ENCODE peak calls at places on chromosomes 7 and 10, in six cellular contexts. One of them, this sample, is unnamed.

GRCh38 chr10:60846173-60846572 is 67.9 kb downstream of the CDK1 start:
- DNase-seq in sigmoid colon: no peak
- DNase-seq in upper lobe of left lung: no peak
- DNase-seq in GM12891: no peak
- DNase-seq in SK-N-SH: no peak
- DNase-seq in Panc1: no peak
- DNase-seq in this sample: no peak

GRCh38 chr10:71035511-71036278 is 147.3 kb upstream of the PCBD1 start:
- DNase-seq in Panc1: no peak
- DNase-seq in sigmoid colon: peak; percentile 33
- DNase-seq in SK-N-SH: peak; percentile 73
- DNase-seq in GM12891: no peak
- DNase-seq in upper lobe of left lung: no peak
- DNase-seq in this sample: no peak

GRCh38 chr10:121078672-121079102 is 227.5 kb downstream of the WDR11 start:
- DNase-seq in upper lobe of left lung: no peak
- DNase-seq in Panc1: no peak
- DNase-seq in GM12891: no peak
- DNase-seq in SK-N-SH: no peak
- DNase-seq in sigmoid colon: no peak
- DNase-seq in this sample: no peak

GRCh38 chr7:738241-738640 is 11.2 kb upstream of the PRKAR1B start:
- DNase-seq in sigmoid colon: no peak
- DNase-seq in GM12891: no peak
- DNase-seq in SK-N-SH: no peak
- DNase-seq in upper lobe of left lung: no peak
- DNase-seq in Panc1: no peak
- DNase-seq in this sample: no peak

GRCh38 chr10:114389429-114389828 is 14.9 kb downstream of the AFAP1L2 start:
- DNase-seq in upper lobe of left lung: no peak
- DNase-seq in Panc1: no peak
- DNase-seq in SK-N-SH: no peak
- DNase-seq in GM12891: no peak
- DNase-seq in sigmoid colon: peak; percentile 80
- DNase-seq in this sample: peak; percentile 50

GRCh38 chr10:31304261-31304970 is 14.6 kb upstream of the ZEB1 start:
- DNase-seq in upper lobe of left lung: no peak
- DNase-seq in Panc1: no peak
- DNase-seq in sigmoid colon: no peak
- DNase-seq in SK-N-SH: no peak
- DNase-seq in GM12891: no peak
- DNase-seq in this sample: no peak

GRCh38 chr10:22253578-22253882 is 35.7 kb upstream of the EBLN1 start:
- DNase-seq in upper lobe of left lung: peak; percentile 92
- DNase-seq in sigmoid colon: no peak
- DNase-seq in Panc1: no peak
- DNase-seq in GM12891: no peak
- DNase-seq in SK-N-SH: peak; percentile 17
- DNase-seq in this sample: no peak

GRCh38 chr7:132557489-132558044 is 18.7 kb downstream of the PLXNA4 start:
- DNase-seq in upper lobe of left lung: no peak
- DNase-seq in GM12891: no peak
- DNase-seq in Panc1: no peak
- DNase-seq in sigmoid colon: no peak
- DNase-seq in SK-N-SH: no peak
- DNase-seq in this sample: no peak

GRCh38 chr10:17038627-17039026 is 91.0 kb downstream of the CUBN start:
- DNase-seq in SK-N-SH: no peak
- DNase-seq in sigmoid colon: peak; percentile 92
- DNase-seq in GM12891: no peak
- DNase-seq in upper lobe of left lung: no peak
- DNase-seq in Panc1: no peak
- DNase-seq in this sample: no peak
- TF ChIP-seq POLR2AphosphoS5 in SK-N-SH: no peak
- TF ChIP-seq POLR2AphosphoS5 in sigmoid colon: peak; percentile 46
- TF ChIP-seq POLR2AphosphoS5 in GM12891: no peak
- TF ChIP-seq POLR2AphosphoS5 in upper lobe of left lung: peak; percentile 30
- TF ChIP-seq POLR2AphosphoS5 in Panc1: no peak
- TF ChIP-seq POLR2AphosphoS5 in this sample: peak; percentile 81

GRCh38 chr7:6022671-6023070 is 8.5 kb upstream of the ANKRD61 start:
- DNase-seq in sigmoid colon: no peak
- DNase-seq in Panc1: no peak
- DNase-seq in upper lobe of left lung: no peak
- DNase-seq in SK-N-SH: peak; percentile 38
- DNase-seq in GM12891: no peak
- DNase-seq in this sample: no peak
- TF ChIP-seq POLR2AphosphoS5 in sigmoid colon: no peak
- TF ChIP-seq POLR2AphosphoS5 in Panc1: no peak
- TF ChIP-seq POLR2AphosphoS5 in upper lobe of left lung: no peak
- TF ChIP-seq POLR2AphosphoS5 in SK-N-SH: peak; percentile 37
- TF ChIP-seq POLR2AphosphoS5 in GM12891: no peak
- TF ChIP-seq POLR2AphosphoS5 in this sample: no peak

DNA sequence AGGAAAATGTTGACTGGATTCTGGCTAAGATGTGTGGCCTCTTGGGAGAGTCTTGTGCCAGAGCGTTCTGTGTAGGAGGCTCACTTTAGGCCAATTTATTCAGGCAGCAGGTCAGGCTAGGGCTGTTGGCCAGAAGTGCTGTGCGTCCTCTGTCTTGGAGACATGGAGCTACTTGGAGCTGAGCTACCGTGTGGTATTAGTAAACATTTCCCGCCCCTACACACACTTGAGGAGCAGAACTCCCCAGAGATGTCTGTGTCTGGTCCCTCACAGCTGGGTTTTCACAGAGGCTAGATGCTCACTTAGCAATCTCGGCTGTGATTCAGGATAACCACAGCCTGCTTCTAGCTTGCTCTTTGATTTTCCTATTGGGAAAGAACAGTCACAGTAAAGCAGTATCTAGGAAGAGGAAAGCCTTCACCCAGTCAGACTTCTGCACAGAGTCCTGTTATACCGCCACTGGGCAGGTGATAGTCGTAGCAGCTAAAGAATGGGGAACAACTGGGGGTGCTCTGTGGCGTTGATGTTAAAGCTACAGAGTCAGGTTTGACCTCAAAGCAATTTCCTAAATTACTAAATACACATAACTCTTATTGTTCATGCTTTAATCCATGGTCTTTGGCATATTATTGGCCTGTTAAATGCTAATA is 86.7 kb downstream of the MDFIC start:
- DNase-seq in sigmoid colon: peak; percentile 83
- DNase-seq in upper lobe of left lung: no peak
- DNase-seq in Panc1: no peak
- DNase-seq in GM12891: no peak
- DNase-seq in SK-N-SH: no peak
- DNase-seq in this sample: peak; percentile 44
- TF ChIP-seq POLR2AphosphoS5 in sigmoid colon: no peak
- TF ChIP-seq POLR2AphosphoS5 in upper lobe of left lung: no peak
- TF ChIP-seq POLR2AphosphoS5 in Panc1: no peak
- TF ChIP-seq POLR2AphosphoS5 in GM12891: no peak
- TF ChIP-seq POLR2AphosphoS5 in SK-N-SH: no peak
- TF ChIP-seq POLR2AphosphoS5 in this sample: no peak

DNA sequence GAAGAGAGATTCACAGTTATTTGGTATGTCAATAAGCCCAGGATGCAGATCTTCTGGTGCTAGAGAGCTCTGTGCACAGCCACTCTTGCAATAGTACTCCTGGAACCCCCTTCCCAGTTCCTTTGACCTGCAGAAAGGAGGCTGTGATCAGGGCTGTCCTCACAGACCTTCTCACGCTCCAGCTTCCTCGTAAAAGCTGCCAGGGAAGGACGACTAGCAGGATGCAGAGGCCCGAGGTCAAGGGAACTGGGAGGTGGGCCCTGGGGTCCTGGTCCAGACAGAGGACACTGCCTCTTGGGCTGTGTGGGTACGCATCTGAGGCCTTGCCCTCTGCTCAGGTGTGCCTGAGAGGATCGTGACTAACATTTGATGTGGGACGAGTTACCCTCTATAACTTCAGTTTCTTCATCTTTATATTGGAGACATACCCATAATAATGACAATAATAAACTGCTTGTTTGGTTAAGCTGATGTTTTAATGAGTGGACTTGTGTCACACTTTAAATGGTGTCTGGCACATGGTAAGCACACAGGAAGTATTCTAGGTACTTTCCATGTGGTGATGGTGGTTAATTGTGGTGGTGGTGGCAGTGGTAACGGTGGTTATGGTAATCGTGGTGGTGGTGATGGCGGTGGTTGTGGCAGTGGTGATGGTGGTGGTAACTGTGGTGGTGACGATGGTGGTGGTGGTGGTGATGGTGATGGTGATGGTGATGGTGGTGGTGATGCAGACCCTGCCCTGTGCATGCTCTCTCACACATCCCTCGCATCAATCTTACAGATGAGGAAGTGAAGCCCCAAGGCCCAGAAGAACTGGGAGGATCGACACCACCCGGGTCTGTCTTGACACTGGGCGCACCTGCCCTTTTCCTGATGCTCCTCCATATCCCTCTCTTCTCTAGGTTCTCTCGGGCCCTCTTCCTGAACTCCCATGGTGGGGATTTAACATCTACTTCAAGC is 235.2 kb upstream of the GRB10 start:
- DNase-seq in Panc1: no peak
- DNase-seq in SK-N-SH: no peak
- DNase-seq in GM12891: no peak
- DNase-seq in upper lobe of left lung: no peak
- DNase-seq in sigmoid colon: no peak
- DNase-seq in this sample: no peak
- TF ChIP-seq POLR2AphosphoS5 in Panc1: no peak
- TF ChIP-seq POLR2AphosphoS5 in SK-N-SH: no peak
- TF ChIP-seq POLR2AphosphoS5 in GM12891: no peak
- TF ChIP-seq POLR2AphosphoS5 in upper lobe of left lung: no peak
- TF ChIP-seq POLR2AphosphoS5 in sigmoid colon: no peak
- TF ChIP-seq POLR2AphosphoS5 in this sample: no peak

DNA sequence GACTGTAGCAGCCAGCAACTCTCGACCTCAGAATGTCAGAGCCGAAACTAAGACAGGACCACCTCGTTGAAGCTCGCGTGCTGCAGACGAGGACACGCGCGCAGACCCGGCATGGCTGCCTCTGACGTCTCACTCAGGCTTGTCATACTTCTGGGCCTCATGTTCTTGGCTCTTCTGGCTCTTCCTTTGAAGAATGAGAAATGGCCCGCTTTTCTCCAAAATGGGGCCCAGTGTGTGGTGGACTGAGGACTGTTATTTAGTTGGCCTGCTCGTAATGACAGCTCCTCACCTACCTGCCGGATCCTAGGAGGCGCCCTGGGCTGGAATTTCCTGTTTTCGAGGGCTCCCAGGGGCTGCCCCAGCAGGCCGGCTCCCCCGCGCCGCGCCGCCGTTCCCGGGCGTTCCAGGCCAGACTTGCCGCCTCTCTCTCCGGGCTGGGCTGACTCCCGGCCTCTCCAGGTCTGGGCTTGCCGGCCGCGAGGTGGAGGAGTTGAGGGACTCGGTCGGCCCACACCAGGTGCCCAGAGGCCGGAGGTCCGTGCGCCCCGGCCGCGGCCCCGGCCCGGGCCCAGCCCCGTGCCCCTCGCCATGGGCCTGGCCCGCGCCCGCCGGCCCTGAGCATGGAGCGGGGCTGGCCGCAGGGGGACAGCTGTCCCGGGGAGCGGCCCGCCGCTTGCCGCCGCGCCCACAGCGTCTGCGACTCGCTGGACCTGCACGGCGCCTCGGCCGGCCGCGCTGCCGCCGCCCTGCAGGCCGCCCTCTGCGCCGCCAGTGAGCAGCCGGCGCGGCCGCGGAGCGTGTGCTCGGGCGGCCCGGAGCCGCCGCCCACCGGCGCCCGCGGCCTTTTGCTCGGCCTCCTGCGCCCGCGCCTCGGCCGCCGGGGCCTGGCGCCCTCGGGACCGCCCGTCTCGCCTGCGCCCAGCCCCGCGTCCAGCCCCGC is 28.1 kb downstream of the AGAP3 start:
- DNase-seq in SK-N-SH: peak; percentile 75
- DNase-seq in sigmoid colon: no peak
- DNase-seq in Panc1: no peak
- DNase-seq in GM12891: peak; percentile 64
- DNase-seq in upper lobe of left lung: peak; percentile 90
- DNase-seq in this sample: no peak
- TF ChIP-seq POLR2AphosphoS5 in SK-N-SH: no peak
- TF ChIP-seq POLR2AphosphoS5 in sigmoid colon: no peak
- TF ChIP-seq POLR2AphosphoS5 in Panc1: no peak
- TF ChIP-seq POLR2AphosphoS5 in GM12891: no peak
- TF ChIP-seq POLR2AphosphoS5 in upper lobe of left lung: no peak
- TF ChIP-seq POLR2AphosphoS5 in this sample: no peak

GRCh38 chr7:7970113-7970619 is 1.6 kb downstream of the GLCCI1 start:
- DNase-seq in sigmoid colon: no peak
- DNase-seq in Panc1: no peak
- DNase-seq in SK-N-SH: peak; percentile 55
- DNase-seq in GM12891: no peak
- DNase-seq in upper lobe of left lung: no peak
- DNase-seq in this sample: no peak

GRCh38 chr7:7968544-7969305 is at the start of gene GLCCI1:
- DNase-seq in upper lobe of left lung: peak; percentile 99
- DNase-seq in sigmoid colon: peak; percentile 98
- DNase-seq in Panc1: peak; percentile 97
- DNase-seq in GM12891: peak; percentile 65
- DNase-seq in SK-N-SH: peak; percentile 96
- DNase-seq in this sample: peak; percentile 96

GRCh38 chr7:7969306-7970112 is 913 bp downstream of the GLCCI1 start:
- DNase-seq in upper lobe of left lung: peak; percentile 89
- DNase-seq in Panc1: peak; percentile 41
- DNase-seq in GM12891: no peak
- DNase-seq in sigmoid colon: peak; percentile 69
- DNase-seq in SK-N-SH: no peak
- DNase-seq in this sample: peak; percentile 57

GRCh38 chr7:7966141-7966734 is 2.4 kb upstream of the GLCCI1 start:
- DNase-seq in GM12891: no peak
- DNase-seq in SK-N-SH: no peak
- DNase-seq in upper lobe of left lung: no peak
- DNase-seq in sigmoid colon: no peak
- DNase-seq in Panc1: no peak
- DNase-seq in this sample: no peak

GRCh38 chr7:7967909-7968543 is 570 bp upstream of the GLCCI1 start:
- DNase-seq in upper lobe of left lung: no peak
- DNase-seq in GM12891: no peak
- DNase-seq in SK-N-SH: no peak
- DNase-seq in Panc1: no peak
- DNase-seq in sigmoid colon: no peak
- DNase-seq in this sample: no peak
- TF ChIP-seq POLR2AphosphoS5 in upper lobe of left lung: peak; percentile 9
- TF ChIP-seq POLR2AphosphoS5 in GM12891: no peak
- TF ChIP-seq POLR2AphosphoS5 in SK-N-SH: no peak
- TF ChIP-seq POLR2AphosphoS5 in Panc1: no peak
- TF ChIP-seq POLR2AphosphoS5 in sigmoid colon: no peak
- TF ChIP-seq POLR2AphosphoS5 in this sample: no peak

GRCh38 chr7:53214463-53214862 is 179.0 kb downstream of the POM121L12 start:
- DNase-seq in sigmoid colon: no peak
- DNase-seq in SK-N-SH: no peak
- DNase-seq in GM12891: no peak
- DNase-seq in Panc1: no peak
- DNase-seq in upper lobe of left lung: no peak
- DNase-seq in this sample: no peak

DNA sequence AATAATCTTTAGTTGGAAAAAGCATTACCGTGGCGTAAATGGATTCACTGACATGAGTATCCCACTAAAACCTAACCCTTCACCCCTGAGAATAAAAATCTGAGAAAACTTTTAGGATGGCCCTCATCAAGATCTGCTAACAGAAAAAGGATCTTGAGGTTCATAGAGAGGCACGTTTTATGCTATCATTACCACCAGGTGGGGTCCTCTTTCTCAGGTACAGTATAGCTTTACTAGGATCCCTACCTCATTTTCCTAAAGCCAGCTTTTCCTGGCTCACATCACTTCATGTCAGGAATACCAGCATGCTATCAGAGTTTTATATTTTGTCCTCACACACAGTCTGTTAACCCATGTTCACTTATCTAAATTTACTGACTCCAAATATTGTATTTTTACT is 173.7 kb downstream of the POM121L12 start:
- DNase-seq in SK-N-SH: no peak
- DNase-seq in GM12891: no peak
- DNase-seq in sigmoid colon: no peak
- DNase-seq in upper lobe of left lung: no peak
- DNase-seq in Panc1: no peak
- DNase-seq in this sample: no peak
- TF ChIP-seq POLR2AphosphoS5 in SK-N-SH: no peak
- TF ChIP-seq POLR2AphosphoS5 in GM12891: no peak
- TF ChIP-seq POLR2AphosphoS5 in sigmoid colon: no peak
- TF ChIP-seq POLR2AphosphoS5 in upper lobe of left lung: no peak
- TF ChIP-seq POLR2AphosphoS5 in Panc1: no peak
- TF ChIP-seq POLR2AphosphoS5 in this sample: no peak